ENCODE peak calls at places on chromosomes 7 and 10, in six cellular contexts. C is stomach, J is tibial nerve, Y is A549, A is K562, U is upper lobe of left lung. N is an unnamed sample.

GRCh38 chr7:23247602-23248335 is 1.2 kb downstream of the GPNMB start:
- DNase-seq in A (no peak), Y (no peak), C (no peak), U (peak), J (peak), N (peak)

GRCh38 chr10:93216341-93216985 is 142.8 kb downstream of the CYP26A1 start:
- DNase-seq in Y (no peak), C (no peak), A (no peak), J (no peak), U (no peak), N (no peak)

GRCh38 chr7:26357793-26358139 is 66.1 kb downstream of the SNX10 start:
- DNase-seq in A (no peak), C (no peak), U (no peak), J (no peak), Y (no peak), N (no peak)

GRCh38 chr7:31633894-31634494 is 53.0 kb upstream of the PPP1R17 start:
- DNase-seq in Y (peak), J (no peak), U (peak), A (peak), C (peak), N (peak)

GRCh38 chr10:117677239-117677638 is 134.7 kb downstream of the EMX2 start:
- DNase-seq in U (no peak), Y (no peak), C (no peak), A (peak), J (no peak), N (no peak)

GRCh38 chr7:83118347-83119001 is 44.2 kb downstream of the PCLO start:
- DNase-seq in U (no peak), C (no peak), A (no peak), J (no peak), Y (no peak), N (no peak)

GRCh38 chr10:6069101-6069931 is 7.1 kb upstream of the IL2RA start:
- DNase-seq in C (no peak), J (no peak), U (no peak), Y (no peak), A (no peak), N (no peak)

GRCh38 chr7:92785923-92786322 is 50.5 kb downstream of the CDK6 start:
- DNase-seq in J (no peak), A (no peak), Y (no peak), C (no peak), U (no peak), N (no peak)

GRCh38 chr10:123145542-123146012 is 2.4 kb upstream of the HMX2 start:
- DNase-seq in A (no peak), Y (no peak), J (no peak), U (no peak), C (no peak), N (no peak)

GRCh38 chr10:75410135-75410787 is 8.7 kb upstream of the ZNF503 start:
- DNase-seq in J (no peak), C (no peak), U (no peak), Y (no peak), A (no peak), N (no peak)

GRCh38 chr10:75408512-75408881 is 6.9 kb upstream of the ZNF503 start:
- DNase-seq in J (no peak), U (peak), A (no peak), Y (peak), C (no peak), N (no peak)

GRCh38 chr10:75407296-75407715 is 5.7 kb upstream of the ZNF503 start:
- DNase-seq in A (no peak), U (peak), J (no peak), Y (no peak), C (peak), N (no peak)

GRCh38 chr10:75407716-75408511 is 6.3 kb upstream of the ZNF503 start:
- DNase-seq in J (no peak), U (peak), C (peak), Y (no peak), A (peak), N (peak)

DNA sequence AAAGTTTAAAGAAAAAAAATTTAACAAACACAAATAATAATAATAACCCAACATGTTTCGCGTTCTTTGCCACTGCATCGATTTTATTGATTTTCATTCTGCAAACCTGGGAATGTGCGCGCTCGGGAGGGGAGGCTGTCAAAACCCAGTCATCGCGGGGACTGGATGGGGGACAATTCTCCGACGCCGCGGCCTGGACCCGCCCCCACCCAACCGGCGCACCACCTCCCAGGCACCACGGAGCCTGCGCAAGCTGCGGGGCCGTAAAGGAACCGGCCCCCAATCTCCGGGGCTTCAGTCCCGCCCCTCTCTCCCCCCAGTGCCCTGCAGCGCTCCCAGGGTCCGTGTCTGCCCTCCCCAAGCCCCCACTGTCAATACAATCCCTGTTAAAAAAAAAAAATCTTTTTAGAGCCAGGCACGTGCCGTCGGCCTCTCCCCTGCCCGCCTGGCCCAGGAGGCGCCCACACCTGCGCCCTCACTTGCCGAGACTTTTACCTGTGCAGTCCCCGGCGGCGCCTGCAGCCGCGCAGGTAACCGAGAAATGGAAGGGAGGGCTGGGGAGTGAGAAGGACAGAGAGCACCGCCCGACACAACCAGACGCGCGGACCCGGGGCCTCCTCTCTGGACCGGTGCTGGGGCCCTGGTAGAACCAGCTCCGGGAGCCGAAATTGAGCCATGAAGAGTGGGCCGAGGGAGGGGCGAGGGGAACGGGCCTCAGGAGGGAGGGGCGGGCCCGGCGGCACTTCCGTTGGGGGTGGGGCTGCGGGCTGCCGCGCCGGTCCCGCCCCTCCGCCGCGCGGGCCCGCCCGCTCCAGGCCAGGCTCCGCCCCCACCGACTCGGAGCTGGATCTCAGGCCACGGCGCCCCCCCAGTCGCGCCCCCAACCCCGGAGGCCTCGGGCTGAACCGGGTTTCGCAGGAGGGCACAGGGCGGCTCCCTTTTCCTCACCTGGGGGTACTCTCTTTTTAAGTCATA is 7.6 kb upstream of the ZNF503 start:
- DNase-seq in A (peak), J (no peak), C (peak), U (peak), Y (peak), N (peak)
- TF ChIP-seq POLR2A in A (no peak), J (no peak), C (no peak), U (no peak), Y (no peak), N (peak)

GRCh38 chr7:90891529-90891928 is 295.4 kb downstream of the CDK14 start:
- DNase-seq in C (no peak), A (no peak), Y (no peak), J (no peak), U (no peak), N (no peak)
- TF ChIP-seq CTCF in C (no peak), A (no peak), Y (no peak), J (no peak), U (no peak), N (no peak)

GRCh38 chr7:103119791-103120291 is 29.1 kb downstream of the NAPEPLD start:
- DNase-seq in J (no peak), A (peak), C (no peak), U (no peak), Y (no peak), N (no peak)

GRCh38 chr7:103123529-103123928 is 25.4 kb downstream of the NAPEPLD start:
- DNase-seq in Y (no peak), A (no peak), U (no peak), C (no peak), J (no peak), N (no peak)

GRCh38 chr7:103117465-103117864 is 31.4 kb downstream of the NAPEPLD start:
- DNase-seq in A (no peak), C (no peak), J (no peak), Y (no peak), U (no peak), N (no peak)

GRCh38 chr7:103124429-103124979 is 24.4 kb downstream of the NAPEPLD start:
- DNase-seq in C (no peak), J (no peak), U (no peak), Y (no peak), A (no peak), N (no peak)

GRCh38 chr7:103121641-103122040 is 27.3 kb downstream of the NAPEPLD start:
- DNase-seq in C (no peak), Y (no peak), U (no peak), J (no peak), A (peak), N (no peak)
- TF ChIP-seq EP300 in C (no peak), Y (no peak), U (no peak), J (no peak), A (peak), N (no peak)

GRCh38 chr10:50623299-50624153 is at the start of gene SGMS1:
- DNase-seq in C (peak), J (peak), U (peak), Y (peak), A (peak), N (peak)

GRCh38 chr10:50622497-50623298 is 1.1 kb downstream of the SGMS1 start:
- DNase-seq in J (no peak), A (peak), C (peak), U (peak), Y (peak), N (peak)

GRCh38 chr10:50624154-50624865 is 554 bp upstream of the SGMS1 start:
- DNase-seq in Y (peak), C (peak), J (peak), A (peak), U (peak), N (peak)

GRCh38 chr10:50625663-50626062 is 1.9 kb upstream of the SGMS1 start:
- DNase-seq in U (no peak), J (no peak), C (no peak), Y (peak), A (no peak), N (no peak)

DNA sequence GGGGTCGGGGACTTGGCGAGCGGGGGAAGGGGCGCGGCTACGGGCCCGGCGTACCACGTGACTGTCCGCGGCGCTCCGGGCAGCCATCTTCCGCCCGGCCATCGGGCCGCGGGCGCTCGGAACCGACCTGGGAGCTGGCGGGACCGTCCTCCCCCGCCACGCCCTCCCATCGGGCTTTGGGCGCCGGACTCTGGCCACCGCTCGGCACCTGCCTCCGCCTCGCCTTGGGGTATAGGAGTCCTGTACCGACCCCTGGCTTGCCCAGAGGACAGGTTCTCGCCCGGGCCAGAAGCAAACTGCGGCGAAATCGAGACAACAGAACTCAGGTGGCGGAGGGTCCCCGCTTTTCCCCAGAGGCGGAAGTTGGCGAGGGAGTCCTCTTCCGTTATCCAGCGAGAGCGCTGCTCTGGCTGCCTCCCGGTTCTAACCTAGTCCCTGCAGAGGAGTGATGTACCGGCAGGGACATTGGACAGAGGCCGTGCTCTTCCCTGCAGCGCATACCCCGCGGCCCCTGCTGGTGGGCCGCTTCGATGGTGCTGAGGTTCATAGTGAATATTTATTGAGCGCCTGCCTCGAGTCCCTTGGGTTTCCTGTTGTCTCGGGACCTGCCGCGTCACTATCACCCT is 1.2 kb upstream of the SGMS1 start:
- DNase-seq in A (peak), Y (peak), U (peak), J (peak), C (peak), N (peak)
- TF ChIP-seq POLR2A in A (peak), Y (peak), U (no peak), J (no peak), C (no peak), N (peak)

DNA sequence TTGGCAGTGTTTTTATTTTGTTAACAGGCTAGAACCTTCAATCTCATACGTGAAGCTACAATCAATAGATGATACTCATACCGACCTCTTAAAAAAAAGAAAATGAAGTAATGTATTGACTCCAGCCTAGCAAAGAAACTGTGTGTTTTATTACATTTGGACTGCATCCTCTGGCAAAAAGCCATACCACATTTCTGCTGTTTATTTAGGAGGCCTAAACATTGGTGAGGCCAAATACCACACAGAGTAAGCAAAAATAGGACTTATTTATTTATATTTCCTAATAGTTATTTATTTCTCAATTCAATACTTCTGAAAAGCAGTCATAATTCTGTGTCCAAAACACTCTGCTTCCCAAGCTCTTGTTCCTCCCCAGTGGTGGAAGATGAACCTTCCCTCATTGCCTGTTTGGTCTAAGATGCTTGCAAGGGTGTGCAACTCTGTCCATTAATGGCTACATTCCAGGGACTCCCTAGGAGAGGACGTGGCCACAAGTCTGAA is 398.8 kb upstream of the KLF6 start:
- DNase-seq in A (no peak), Y (no peak), C (no peak), J (no peak), U (no peak), N (no peak)
- TF ChIP-seq CTCF in A (no peak), Y (no peak), C (no peak), J (no peak), U (no peak), N (no peak)